ENCODE peak calls at places on chromosome 10, in seven cellular contexts. W is brain microvascular endothelial cell; N is activated CD8-positive, alpha-beta memory T cell treated with anti-CD3 and anti-CD28 coated beads for 1 hour; R is GM18507; P is islet precursor cell; Q is MCF 10A; U is AG09319. S is an unnamed sample.

GRCh38 chr10:26391701-26392695 is 46.1 kb upstream of the APBB1IP start:
- DNase-seq in P (peak), R (no peak), N (no peak), W (no peak), U (no peak), Q (no peak), S (no peak)

GRCh38 chr10:35300063-35300699 is 36.1 kb upstream of the CCNY start:
- DNase-seq in W (peak), U (peak), N (no peak), R (no peak), P (peak), Q (peak), S (peak)

GRCh38 chr10:79904671-79905321 is 44.1 kb downstream of the SFTPD start:
- DNase-seq in N (no peak), U (peak), Q (no peak), R (no peak), P (peak), W (peak), S (peak)

GRCh38 chr10:115921795-115922194 is 351.2 kb downstream of the GFRA1 start:
- DNase-seq in N (no peak), R (no peak), P (no peak), U (no peak), W (peak), Q (peak), S (no peak)

GRCh38 chr10:116385994-116386809 is 41.4 kb upstream of the PNLIPRP3 start:
- DNase-seq in R (no peak), N (no peak), Q (peak), P (no peak), U (peak), W (peak), S (peak)

GRCh38 chr10:82171899-82172298 is 296.9 kb downstream of the NRG3 start:
- DNase-seq in N (no peak), U (no peak), R (no peak), P (no peak), Q (no peak), W (no peak), S (no peak)

GRCh38 chr10:11224321-11224720 is 206.6 kb downstream of the CELF2 start:
- DNase-seq in N (no peak), W (no peak), U (no peak), P (no peak), R (no peak), Q (no peak), S (no peak)

GRCh38 chr10:52232561-52233350 is 81.3 kb upstream of the DKK1 start:
- DNase-seq in P (no peak), Q (no peak), U (no peak), N (no peak), R (peak), W (peak), S (no peak)

GRCh38 chr10:75395171-75395954 is 6.2 kb downstream of the ZNF503 start:
- DNase-seq in Q (no peak), N (no peak), W (no peak), U (no peak), R (no peak), P (peak), S (no peak)

GRCh38 chr10:132516771-132517725 is 20.5 kb upstream of the INPP5A start:
- DNase-seq in Q (peak), N (no peak), R (no peak), U (peak), P (peak), W (peak), S (peak)

GRCh38 chr10:78846770-78847169 is 222.0 kb upstream of the ZMIZ1 start:
- DNase-seq in R (no peak), U (no peak), N (no peak), W (no peak), Q (no peak), P (no peak), S (no peak)

GRCh38 chr10:132592790-132593788 is 55.5 kb downstream of the INPP5A start:
- DNase-seq in R (peak), P (no peak), W (no peak), N (no peak), U (no peak), Q (no peak), S (no peak)

GRCh38 chr10:110356628-110357245 is 52.0 kb upstream of the SMNDC1 start:
- DNase-seq in P (peak), Q (peak), N (no peak), U (peak), W (peak), R (peak), S (peak)

GRCh38 chr10:110219884-110220283 is 12.5 kb downstream of the MXI1 start:
- DNase-seq in R (no peak), N (no peak), W (no peak), U (no peak), P (no peak), Q (no peak), S (no peak)

GRCh38 chr10:67098460-67098859 is 172.6 kb downstream of the LRRTM3 start:
- DNase-seq in P (no peak), W (peak), R (no peak), U (no peak), Q (no peak), N (no peak), S (no peak)

GRCh38 chr10:89163265-89163995 is 43.7 kb downstream of the CH25H start:
- DNase-seq in P (no peak), U (peak), N (peak), W (no peak), Q (peak), R (peak), S (no peak)

GRCh38 chr10:33483124-33483794 is 148.8 kb upstream of the NRP1 start:
- DNase-seq in U (no peak), Q (no peak), W (no peak), P (no peak), R (no peak), N (no peak), S (no peak)

GRCh38 chr10:116748041-116748440 is 5.7 kb upstream of the HSPA12A start:
- DNase-seq in U (no peak), P (peak), W (peak), Q (peak), R (no peak), N (no peak), S (no peak)

GRCh38 chr10:510415-510881 is 179.0 kb downstream of the DIP2C start:
- DNase-seq in W (no peak), N (no peak), R (no peak), Q (no peak), U (no peak), P (no peak), S (no peak)

GRCh38 chr10:10320981-10321380 is 696.7 kb upstream of the CELF2 start:
- DNase-seq in U (peak), P (no peak), W (peak), N (no peak), Q (peak), R (no peak), S (peak)

GRCh38 chr10:7264313-7264741 is 146.5 kb downstream of the SFMBT2 start:
- DNase-seq in W (no peak), R (no peak), U (no peak), Q (peak), P (no peak), N (no peak), S (no peak)

GRCh38 chr10:20105236-20105635 is 289.0 kb downstream of the PLXDC2 start:
- DNase-seq in P (no peak), R (no peak), Q (no peak), U (no peak), N (no peak), W (no peak), S (peak)

GRCh38 chr10:101050206-101051069 is 11.4 kb upstream of the KAZALD1 start:
- DNase-seq in R (peak), P (peak), W (peak), Q (peak), N (no peak), U (no peak), S (no peak)

GRCh38 chr10:13977861-13978843 is 352.6 kb downstream of the FRMD4A start:
- DNase-seq in R (no peak), N (no peak), W (peak), Q (peak), P (no peak), U (peak), S (no peak)

GRCh38 chr10:50550291-50550839 is 73.4 kb downstream of the SGMS1 start:
- DNase-seq in N (no peak), Q (no peak), W (no peak), R (no peak), U (no peak), P (no peak), S (no peak)

GRCh38 chr10:32317795-32318194 is 29.2 kb downstream of the EPC1 start:
- DNase-seq in U (no peak), R (peak), Q (no peak), N (no peak), W (no peak), P (no peak), S (no peak)

GRCh38 chr10:123455861-123456260 is 210.3 kb upstream of the GPR26 start:
- DNase-seq in P (no peak), Q (no peak), N (no peak), U (no peak), W (no peak), R (no peak), S (no peak)

GRCh38 chr10:120735773-120736371 is 115.3 kb upstream of the WDR11 start:
- DNase-seq in Q (peak), W (no peak), P (no peak), R (no peak), U (no peak), N (no peak), S (peak)

GRCh38 chr10:34918896-34919295 is 103.8 kb upstream of the PARD3 start:
- DNase-seq in U (no peak), W (no peak), N (no peak), P (no peak), Q (no peak), R (no peak), S (no peak)

GRCh38 chr10:5620223-5620721 is 46.1 kb downstream of the ASB13 start:
- DNase-seq in U (no peak), R (no peak), Q (no peak), P (no peak), N (no peak), W (no peak), S (no peak)

GRCh38 chr10:100287756-100288155 is 1.3 kb upstream of the BLOC1S2 start:
- DNase-seq in P (no peak), W (no peak), R (no peak), Q (no peak), U (no peak), N (no peak), S (no peak)

GRCh38 chr10:6141296-6142151 is 52.7 kb downstream of the RBM17 start:
- DNase-seq in R (no peak), N (no peak), P (no peak), W (peak), U (peak), Q (peak), S (peak)

GRCh38 chr10:110498087-110498981 is 627 bp downstream of the DUSP5 start:
- DNase-seq in P (peak), R (no peak), W (no peak), U (no peak), Q (peak), N (no peak), S (no peak)

GRCh38 chr10:111656066-111656465 is 527.5 kb downstream of the GPAM start:
- DNase-seq in N (no peak), Q (no peak), P (no peak), R (no peak), U (no peak), W (no peak), S (no peak)

GRCh38 chr10:87761892-87762291 is 56.1 kb downstream of the ATAD1 start:
- DNase-seq in R (peak), N (no peak), W (peak), U (no peak), Q (peak), P (no peak), S (peak)

GRCh38 chr10:110919971-110920881 is 822 bp downstream of the SHOC2 start:
- DNase-seq in N (no peak), U (no peak), R (no peak), Q (peak), P (peak), W (peak), S (peak)

GRCh38 chr10:3452234-3452633 is 279.7 kb upstream of the PITRM1 start:
- DNase-seq in U (peak), Q (peak), P (peak), W (peak), R (no peak), N (no peak), S (peak)

GRCh38 chr10:102599565-102600327 is 44.5 kb upstream of the TRIM8 start:
- DNase-seq in P (peak), W (no peak), N (no peak), R (no peak), Q (no peak), U (no peak), S (no peak)

GRCh38 chr10:61634711-61635110 is 28.0 kb upstream of the CABCOCO1 start:
- DNase-seq in P (no peak), U (no peak), N (no peak), W (no peak), Q (peak), R (no peak), S (no peak)

S was measured in H4.